ENCODE peak calls at places on chromosomes 6 and 20, in six cellular contexts. T, G, F, V, P and N are unnamed samples.

GRCh38 chr6:74366634-74367033 is 670.6 kb downstream of the CD109 start:
- DNase-seq in T (no peak), G (peak; percentile 30), F (peak; percentile 17), V (no peak), P (peak; percentile 25), N (no peak)

GRCh38 chr6:84976516-84977420 is 212.4 kb upstream of the TBX18 start:
- DNase-seq in T (no peak), G (no peak), F (peak; percentile 77), V (no peak), P (no peak), N (no peak)

GRCh38 chr20:58209652-58210397 is 18.6 kb downstream of the ANKRD60 start:
- DNase-seq in T (peak; percentile 88), G (peak; percentile 52), F (peak; percentile 77), V (peak; percentile 75), P (peak; percentile 48), N (peak; percentile 75)

GRCh38 chr6:34100788-34101187 is 45.1 kb downstream of the GRM4 start:
- DNase-seq in T (no peak), G (no peak), F (no peak), V (no peak), P (no peak), N (no peak)

GRCh38 chr6:138292482-138292881 is 74.2 kb upstream of the PBOV1 start:
- DNase-seq in T (no peak), G (no peak), F (no peak), V (no peak), P (no peak), N (no peak)

GRCh38 chr6:9927271-9927670 is 487.6 kb downstream of the TFAP2A start:
- DNase-seq in T (no peak), G (no peak), F (no peak), V (no peak), P (no peak), N (no peak)

GRCh38 chr6:142886431-142887170 is 58.4 kb downstream of the HIVEP2 start:
- DNase-seq in T (no peak), G (peak; percentile 54), F (peak; percentile 72), V (no peak), P (peak; percentile 54), N (no peak)

GRCh38 chr6:165959627-165960026 is 208.0 kb downstream of the TBXT start:
- DNase-seq in T (no peak), G (no peak), F (no peak), V (no peak), P (no peak), N (no peak)

GRCh38 chr20:48717095-48717958 is 110.5 kb downstream of the PREX1 start:
- DNase-seq in T (no peak), G (no peak), F (no peak), V (no peak), P (no peak), N (no peak)

GRCh38 chr20:46575794-46576495 is 25.5 kb upstream of the OCSTAMP start:
- DNase-seq in T (no peak), G (no peak), F (no peak), V (no peak), P (no peak), N (no peak)

GRCh38 chr20:34311118-34312023 is 8.2 kb upstream of the AHCY start:
- DNase-seq in T (no peak), G (no peak), F (no peak), V (no peak), P (no peak), N (no peak)

DNA sequence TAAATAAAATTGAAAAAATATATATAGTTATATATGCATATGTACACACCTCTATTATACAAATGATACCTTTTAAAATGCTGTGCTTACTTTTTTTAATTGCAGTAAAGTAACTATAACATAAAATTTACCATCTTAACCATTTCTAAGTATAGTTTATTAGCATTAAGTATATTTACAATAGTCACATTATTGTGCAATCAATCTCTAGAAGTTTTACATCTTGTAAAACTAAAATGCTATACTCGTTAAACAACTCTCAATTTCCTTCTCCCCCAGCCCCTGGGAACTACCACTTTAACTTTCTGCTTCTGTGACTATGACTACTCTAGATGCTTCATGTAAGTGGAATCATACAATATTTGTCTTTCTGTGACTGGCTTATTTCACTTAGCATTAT is 146.7 kb upstream of the DST start:
- DNase-seq in T (no peak), G (no peak), F (no peak), V (no peak), P (no peak), N (no peak)
- TF ChIP-seq CTCF in T (no peak), G (no peak), F (no peak), V (no peak), P (no peak), N (no peak)

DNA sequence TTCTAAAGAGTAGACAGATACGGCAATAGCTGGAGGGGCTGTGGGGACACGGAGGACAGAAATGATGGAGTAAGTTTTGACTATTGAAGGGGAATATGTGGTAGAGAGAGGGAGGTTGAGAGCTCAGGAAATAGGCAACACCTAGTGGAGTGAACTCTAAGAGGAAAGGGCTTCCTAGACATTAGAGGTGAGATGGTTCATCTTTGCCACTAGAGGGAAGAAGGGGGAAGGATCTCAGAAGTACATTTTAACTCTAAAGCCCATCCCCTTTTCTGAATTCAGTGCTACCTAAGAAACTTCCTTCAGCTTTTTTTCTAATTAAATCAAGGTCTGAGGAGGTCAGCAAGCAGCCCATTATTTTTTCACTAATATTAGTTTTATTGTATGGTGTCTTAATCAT is 689.4 kb upstream of the MAP3K7 start:
- DNase-seq in T (no peak), G (peak; percentile 50), F (no peak), V (no peak), P (peak; percentile 9), N (no peak)
- TF ChIP-seq CTCF in T (no peak), G (no peak), F (peak; percentile 9), V (no peak), P (peak; percentile 23), N (no peak)

GRCh38 chr20:50534567-50534966 is 24.4 kb downstream of the PTPN1 start:
- DNase-seq in T (no peak), G (peak; percentile 89), F (peak; percentile 87), V (no peak), P (no peak), N (no peak)

GRCh38 chr20:50535162-50535561 is 25.0 kb downstream of the PTPN1 start:
- DNase-seq in T (no peak), G (no peak), F (no peak), V (no peak), P (no peak), N (no peak)

GRCh38 chr20:50538276-50538675 is 28.1 kb downstream of the PTPN1 start:
- DNase-seq in T (no peak), G (no peak), F (no peak), V (no peak), P (no peak), N (no peak)

GRCh38 chr20:50536333-50536732 is 26.1 kb downstream of the PTPN1 start:
- DNase-seq in T (no peak), G (peak; percentile 56), F (no peak), V (no peak), P (no peak), N (no peak)

GRCh38 chr20:50537546-50538201 is 27.5 kb downstream of the PTPN1 start:
- DNase-seq in T (no peak), G (no peak), F (no peak), V (no peak), P (no peak), N (no peak)
- TF ChIP-seq CTCF in T (no peak), G (no peak), F (no peak), V (no peak), P (no peak), N (no peak)

GRCh38 chr6:111032493-111033140 is 50.8 kb downstream of the RPF2 start:
- DNase-seq in T (no peak), G (peak; percentile 53), F (peak; percentile 31), V (no peak), P (no peak), N (no peak)
- TF ChIP-seq CTCF in T (no peak), G (no peak), F (peak; percentile 8), V (no peak), P (no peak), N (no peak)

GRCh38 chr20:49889943-49890650 is 25.2 kb downstream of the SPATA2 start:
- DNase-seq in T (no peak), G (no peak), F (no peak), V (peak; percentile 9), P (no peak), N (peak; percentile 13)
- TF ChIP-seq CTCF in T (no peak), G (no peak), F (no peak), V (no peak), P (peak; percentile 56), N (no peak)